ENCODE peak calls at places on chromosome 19, in seven cellular contexts. P, B, N, G, R, S and C are unnamed samples.

GRCh38 chr19:54137913-54138776 is 583 bp downstream of the CNOT3 start:
- DNase-seq in P (no peak), B (no peak), N (no peak), G (no peak), R (peak), S (no peak), C (peak)

GRCh38 chr19:33904681-33905080 is 108.0 kb downstream of the KCTD15 start:
- DNase-seq in P (no peak), B (peak), N (peak), G (no peak), R (peak), S (peak), C (no peak)

GRCh38 chr19:36679455-36679854 is 8.0 kb upstream of the ZNF567 start:
- DNase-seq in P (no peak), B (no peak), N (no peak), G (no peak), R (no peak), S (no peak), C (no peak)

GRCh38 chr19:38559428-38560401 is 58.0 kb downstream of the MAP4K1 start:
- DNase-seq in P (no peak), B (peak), N (no peak), G (no peak), R (no peak), S (no peak), C (peak)

GRCh38 chr19:55913643-55914268 is 18.4 kb downstream of the NLRP13 start:
- DNase-seq in P (no peak), B (no peak), N (no peak), G (no peak), R (no peak), S (no peak), C (no peak)

GRCh38 chr19:18468930-18469244 is 31.0 kb upstream of the ISYNA1 start:
- DNase-seq in P (no peak), B (no peak), N (no peak), G (no peak), R (no peak), S (no peak), C (no peak)

GRCh38 chr19:34972163-34972705 is 8.2 kb upstream of the ZNF792 start:
- DNase-seq in P (no peak), B (no peak), N (no peak), G (no peak), R (no peak), S (no peak), C (no peak)

GRCh38 chr19:35938282-35939224 is 2.4 kb downstream of the LRFN3 start:
- DNase-seq in P (no peak), B (no peak), N (no peak), G (no peak), R (no peak), S (no peak), C (no peak)

GRCh38 chr19:53670345-53670744 is 38.5 kb downstream of the DPRX start:
- DNase-seq in P (no peak), B (no peak), N (no peak), G (no peak), R (no peak), S (no peak), C (no peak)

GRCh38 chr19:33900817-33901216 is 104.1 kb downstream of the KCTD15 start:
- DNase-seq in P (no peak), B (no peak), N (no peak), G (no peak), R (no peak), S (no peak), C (no peak)

GRCh38 chr19:38062959-38063786 is 156.2 kb downstream of the SIPA1L3 start:
- DNase-seq in P (no peak), B (no peak), N (no peak), G (peak), R (no peak), S (no peak), C (peak)

GRCh38 chr19:55176116-55176515 is 4.0 kb downstream of the SYT5 start:
- DNase-seq in P (no peak), B (no peak), N (no peak), G (no peak), R (no peak), S (no peak), C (no peak)

GRCh38 chr19:15124572-15125231 is 17.5 kb downstream of the SYDE1 start:
- DNase-seq in P (peak), B (no peak), N (no peak), G (no peak), R (no peak), S (no peak), C (peak)

GRCh38 chr19:45442927-45443461 is 19.3 kb upstream of the ERCC1 start:
- DNase-seq in P (peak), B (no peak), N (peak), G (peak), R (peak), S (peak), C (no peak)

GRCh38 chr19:38658462-38659306 is 11.2 kb downstream of the ACTN4 start:
- DNase-seq in P (peak), B (peak), N (no peak), G (peak), R (no peak), S (no peak), C (no peak)

GRCh38 chr19:40588110-40588854 is 11.6 kb downstream of the SHKBP1 start:
- DNase-seq in P (no peak), B (no peak), N (no peak), G (no peak), R (no peak), S (no peak), C (no peak)

GRCh38 chr19:49637865-49638350 is 2.0 kb downstream of the RRAS start:
- DNase-seq in P (peak), B (peak), N (peak), G (peak), R (peak), S (peak), C (no peak)

GRCh38 chr19:58477871-58478270 is 1.7 kb downstream of the ZNF446 start:
- DNase-seq in P (no peak), B (no peak), N (no peak), G (no peak), R (no peak), S (no peak), C (no peak)

GRCh38 chr19:18368504-18369222 is 17.3 kb upstream of the GDF15 start:
- DNase-seq in P (no peak), B (no peak), N (no peak), G (no peak), R (no peak), S (no peak), C (no peak)

GRCh38 chr19:7348587-7349230 is at the start of gene ARHGEF18:
- DNase-seq in P (no peak), B (no peak), N (no peak), G (no peak), R (no peak), S (peak), C (peak)

GRCh38 chr19:10431254-10431942 is 11.1 kb downstream of the PDE4A start:
- DNase-seq in P (no peak), B (no peak), N (peak), G (no peak), R (peak), S (peak), C (peak)

GRCh38 chr19:13627531-13627930 is 121.3 kb upstream of the CACNA1A start:
- DNase-seq in P (no peak), B (no peak), N (no peak), G (no peak), R (no peak), S (no peak), C (no peak)

GRCh38 chr19:16527971-16528521 is 14.2 kb downstream of the CHERP start:
- DNase-seq in P (peak), B (no peak), N (no peak), G (no peak), R (peak), S (no peak), C (no peak)

GRCh38 chr19:42471554-42472249 is 29.0 kb upstream of the CXCL17 start:
- DNase-seq in P (no peak), B (no peak), N (no peak), G (peak), R (no peak), S (no peak), C (no peak)

GRCh38 chr19:3684817-3685410 is 15.4 kb downstream of the PIP5K1C start:
- DNase-seq in P (no peak), B (no peak), N (no peak), G (no peak), R (no peak), S (no peak), C (no peak)

GRCh38 chr19:45955905-45956608 is 17.6 kb downstream of the NOVA2 start:
- DNase-seq in P (no peak), B (peak), N (peak), G (peak), R (no peak), S (peak), C (no peak)

GRCh38 chr19:7900401-7900870 is 3.2 kb upstream of the MAP2K7 start:
- DNase-seq in P (no peak), B (no peak), N (no peak), G (no peak), R (no peak), S (no peak), C (no peak)

GRCh38 chr19:44745386-44745831 is 3.1 kb upstream of the BCL3 start:
- DNase-seq in P (peak), B (no peak), N (peak), G (peak), R (no peak), S (peak), C (no peak)

GRCh38 chr19:33440241-33440640 is 66.7 kb downstream of the CEBPG start:
- DNase-seq in P (no peak), B (no peak), N (no peak), G (no peak), R (no peak), S (no peak), C (no peak)

GRCh38 chr19:55070755-55071502 is 4.7 kb upstream of the EPS8L1 start:
- DNase-seq in P (no peak), B (peak), N (no peak), G (peak), R (no peak), S (no peak), C (no peak)

GRCh38 chr19:4298772-4299550 is 3.2 kb downstream of the TMIGD2 start:
- DNase-seq in P (no peak), B (no peak), N (no peak), G (no peak), R (no peak), S (no peak), C (no peak)

GRCh38 chr19:42363614-42364346 is 26.3 kb downstream of the CNFN start:
- DNase-seq in P (no peak), B (no peak), N (no peak), G (no peak), R (no peak), S (no peak), C (peak)

GRCh38 chr19:5335593-5335992 is 5.0 kb downstream of the PTPRS start:
- DNase-seq in P (no peak), B (no peak), N (no peak), G (no peak), R (no peak), S (no peak), C (no peak)
- TF ChIP-seq CTCF in P (no peak), B (no peak), N (no peak), G (no peak), R (no peak), S (no peak), C (no peak)

GRCh38 chr19:11534538-11534937 is 4.1 kb upstream of the CNN1 start:
- DNase-seq in P (no peak), B (no peak), N (no peak), G (no peak), R (no peak), S (no peak), C (no peak)

GRCh38 chr19:11530432-11530831 is 1.5 kb upstream of the ECSIT start:
- DNase-seq in P (peak), B (peak), N (peak), G (peak), R (peak), S (peak), C (peak)

DNA sequence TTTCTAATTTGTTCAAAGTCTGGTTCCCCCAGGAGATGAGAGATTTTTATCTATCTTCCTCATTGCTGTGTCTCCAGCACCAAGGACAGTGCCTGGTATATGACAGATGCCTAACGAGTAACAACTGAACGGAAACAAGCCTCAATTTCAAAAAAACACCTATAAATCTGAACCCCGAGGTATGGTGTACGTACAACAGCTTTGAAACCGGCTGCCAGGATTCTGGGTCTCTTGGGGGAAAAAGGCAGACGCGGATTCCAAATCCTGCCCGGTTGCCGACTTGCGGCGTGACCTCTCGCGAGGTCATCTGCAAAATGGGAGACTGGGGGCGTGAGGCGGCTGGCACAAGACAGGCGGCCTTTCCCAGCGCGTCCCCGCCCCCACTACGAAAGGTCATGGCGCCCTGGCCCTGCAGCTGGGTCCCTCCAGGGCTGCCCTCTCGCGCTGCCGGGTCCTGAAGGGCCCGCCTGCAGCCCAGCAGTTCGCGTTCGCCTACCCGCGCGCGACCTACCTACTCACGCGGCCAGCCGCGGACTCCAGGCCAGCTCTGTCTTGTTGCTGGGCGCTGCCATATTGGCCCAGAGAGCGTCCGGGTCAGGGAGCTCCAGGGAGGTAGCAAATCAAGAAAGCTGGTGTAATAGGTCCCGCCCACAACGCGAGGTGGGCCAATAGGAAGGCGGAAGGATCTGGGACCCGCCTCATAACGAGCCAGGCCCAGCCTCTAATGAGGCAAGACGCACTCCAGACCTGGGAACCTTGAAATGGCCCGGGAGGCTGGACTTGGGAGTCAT is at the start of gene ECSIT:
- DNase-seq in P (peak), B (peak), N (peak), G (peak), R (peak), S (peak), C (peak)
- TF ChIP-seq CTCF in P (no peak), B (no peak), N (no peak), G (no peak), R (no peak), S (no peak), C (no peak)

GRCh38 chr19:11597202-11598102 is at the start of gene ZNF627:
- DNase-seq in P (peak), B (peak), N (peak), G (peak), R (peak), S (peak), C (peak)
- TF ChIP-seq CTCF in P (peak), B (no peak), N (no peak), G (peak), R (peak), S (peak), C (no peak)

DNA sequence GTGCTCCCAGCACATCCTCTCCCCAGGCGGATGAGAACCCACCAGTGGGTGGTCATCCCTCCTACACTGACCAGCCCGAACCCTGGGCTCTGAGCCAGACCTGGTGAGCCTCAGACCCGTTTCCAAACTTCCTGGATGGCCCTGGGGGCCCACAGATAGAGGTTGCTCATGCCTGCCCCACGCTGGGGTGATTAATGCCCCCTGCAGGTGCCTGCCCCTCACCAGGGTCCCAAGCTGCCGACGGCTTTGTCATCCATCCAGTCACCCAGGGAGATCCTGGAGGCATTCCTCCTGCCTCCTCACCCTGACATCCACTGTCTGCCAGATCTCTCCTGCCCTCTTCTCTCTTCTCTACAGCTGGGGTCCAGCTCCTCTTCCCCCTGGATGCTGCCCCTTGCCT is 28.4 kb upstream of the PLA2G4C start:
- DNase-seq in P (no peak), B (no peak), N (no peak), G (no peak), R (no peak), S (no peak), C (no peak)
- TF ChIP-seq CTCF in P (no peak), B (no peak), N (no peak), G (no peak), R (no peak), S (no peak), C (no peak)

GRCh38 chr19:315811-316210 is 24.6 kb upstream of the PLPP2 start:
- DNase-seq in P (no peak), B (no peak), N (no peak), G (no peak), R (no peak), S (no peak), C (no peak)

GRCh38 chr19:313988-314815 is 23.0 kb upstream of the PLPP2 start:
- DNase-seq in P (no peak), B (no peak), N (no peak), G (no peak), R (no peak), S (no peak), C (no peak)

GRCh38 chr19:318509-318774 is 26.2 kb downstream of the MIER2 start:
- DNase-seq in P (no peak), B (no peak), N (no peak), G (no peak), R (no peak), S (no peak), C (no peak)

GRCh38 chr19:313169-313987 is 22.2 kb upstream of the PLPP2 start:
- DNase-seq in P (no peak), B (no peak), N (no peak), G (no peak), R (no peak), S (no peak), C (no peak)

DNA sequence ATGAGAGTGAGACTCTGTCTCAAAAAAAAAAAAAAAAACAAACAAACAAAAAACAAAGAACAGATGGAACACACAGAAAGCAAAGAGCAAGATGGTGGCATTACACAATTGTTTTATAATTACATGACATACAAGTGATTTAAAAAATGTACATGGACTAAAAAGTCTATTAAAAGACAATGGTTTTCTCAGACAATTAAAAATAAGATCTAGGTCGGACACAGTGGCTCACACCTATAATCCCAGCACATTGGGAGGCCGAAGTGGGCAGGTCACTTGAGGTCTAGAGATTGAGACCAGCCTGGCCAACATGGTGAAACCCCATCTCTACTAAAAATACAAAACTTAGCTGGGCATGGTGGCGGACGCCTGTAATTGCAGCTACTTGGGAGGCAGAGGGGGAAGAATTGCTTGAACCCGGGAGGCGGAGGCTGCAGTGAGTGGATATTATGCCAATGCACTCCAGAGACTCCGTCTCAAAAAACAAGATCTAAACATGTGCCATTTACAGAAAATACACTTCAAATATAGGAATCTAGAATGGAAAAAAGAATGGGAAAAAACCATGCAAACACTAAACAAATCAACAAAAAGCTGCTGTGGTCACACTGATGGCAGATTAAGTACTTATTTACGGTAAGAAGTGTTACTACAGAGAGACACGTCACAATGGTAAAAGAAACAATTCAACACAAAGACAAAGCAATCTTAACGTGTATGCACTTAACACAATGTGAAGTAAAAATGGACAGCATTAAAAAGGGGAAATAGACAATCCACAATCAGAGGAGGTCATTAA is 26.7 kb downstream of the MIER2 start:
- DNase-seq in P (no peak), B (no peak), N (no peak), G (no peak), R (no peak), S (no peak), C (no peak)
- TF ChIP-seq CTCF in P (no peak), B (no peak), N (no peak), G (no peak), R (no peak), S (no peak), C (no peak)